ENCODE peak calls at places on chromosome 11, in five cellular contexts. Q is activated T-cell treated with anti-CD3 and anti-CD28 coated beads for 1 hour; S is stimulated activated CD4-positive, alpha-beta T cell treated with anti-CD3 and anti-CD28 coated beads, Interleukin-12 subunit alpha, Interleukin-12 subunit beta, amount 100 ng/mL, for 4 hours; B is fibroblast of the aortic adventitia; X is GM19239. Z is an unnamed sample.

GRCh38 chr11:12175694-12176241 is 65.4 kb downstream of the MICAL2 start:
- DNase-seq in S (no peak), X (no peak), B (peak; percentile 84), Q (no peak), Z (no peak)

GRCh38 chr11:59574932-59575904 is 40.4 kb downstream of the OSBP start:
- DNase-seq in S (no peak), B (no peak), Q (no peak), X (no peak), Z (no peak)

GRCh38 chr11:116970485-116971292 is 127.5 kb downstream of the SIK3 start:
- DNase-seq in B (no peak), Q (no peak), X (no peak), S (no peak), Z (no peak)

GRCh38 chr11:34999453-34999852 is 83.0 kb downstream of the PDHX start:
- DNase-seq in X (no peak), B (peak; percentile 33), Q (no peak), S (no peak), Z (no peak)

GRCh38 chr11:32358729-32359128 is 76.6 kb downstream of the WT1 start:
- DNase-seq in B (peak; percentile 20), X (no peak), Q (no peak), S (no peak), Z (no peak)

GRCh38 chr11:125941606-125942275 is 4.1 kb upstream of the VSIG10L2 start:
- DNase-seq in Q (peak; percentile 25), S (peak; percentile 40), B (peak; percentile 37), X (peak; percentile 36), Z (peak; percentile 75)

GRCh38 chr11:28559497-28559896 is 451.3 kb downstream of the METTL15 start:
- DNase-seq in X (no peak), Q (no peak), B (peak; percentile 84), S (no peak), Z (no peak)

GRCh38 chr11:117221775-117222517 is 9.9 kb downstream of the PCSK7 start:
- DNase-seq in B (peak; percentile 70), S (no peak), X (no peak), Q (no peak), Z (no peak)

GRCh38 chr11:45671246-45672171 is 6.1 kb upstream of the CHST1 start:
- DNase-seq in S (no peak), Q (no peak), B (no peak), X (no peak), Z (no peak)

GRCh38 chr11:75938543-75938942 is 123.5 kb downstream of the UVRAG start:
- DNase-seq in B (peak; percentile 59), X (no peak), S (no peak), Q (no peak), Z (no peak)

Z was measured in GM13977.